ENCODE peak calls at places on chromosomes 16 and 17, in five cellular contexts. J is mesothelial cell of epicardium, A is islet precursor cell, C is heart left ventricle, W is fibroblast of pulmonary artery. M is an unnamed sample.
A peak's percentile ranks its signal among the peaks of the same experiment; 100 is the strongest.

GRCh38 chr17:29089601-29090044 is 46.7 kb downstream of the PIPOX start:
- DNase-seq in J (no peak), A (no peak), C (no peak), W (no peak), M (peak; percentile 82)

GRCh38 chr16:3295783-3296182 is 9.4 kb downstream of the TIGD7 start:
- DNase-seq in J (no peak), A (no peak), C (no peak), W (no peak), M (no peak)

GRCh38 chr17:78120537-78120936 is 8.0 kb downstream of the TMC6 start:
- DNase-seq in J (no peak), A (no peak), C (no peak), W (no peak), M (no peak)

GRCh38 chr17:61970030-61970429 is 42.2 kb upstream of the INTS2 start:
- DNase-seq in J (no peak), A (no peak), C (no peak), W (peak; percentile 7), M (no peak)

GRCh38 chr17:79979201-79979840 is 56.4 kb downstream of the TBC1D16 start:
- DNase-seq in J (no peak), A (peak; percentile 57), C (no peak), W (no peak), M (peak; percentile 56)

GRCh38 chr16:84976644-84977400 is 34.5 kb downstream of the ZDHHC7 start:
- DNase-seq in J (no peak), A (no peak), C (peak; percentile 59), W (peak; percentile 44), M (peak; percentile 83)

GRCh38 chr17:14745122-14745521 is 444.2 kb downstream of the HS3ST3B1 start:
- DNase-seq in J (no peak), A (peak; percentile 74), C (no peak), W (peak; percentile 83), M (no peak)

GRCh38 chr16:2048116-2048543 is 345 bp downstream of the TSC2 start:
- DNase-seq in J (no peak), A (no peak), C (no peak), W (peak; percentile 7), M (no peak)

GRCh38 chr16:75222271-75222783 is 3.5 kb downstream of the CTRB1 start:
- DNase-seq in J (no peak), A (no peak), C (no peak), W (no peak), M (no peak)

GRCh38 chr17:82892869-82893565 is 53.2 kb upstream of the ZNF750 start:
- DNase-seq in J (no peak), A (no peak), C (peak; percentile 63), W (no peak), M (no peak)

GRCh38 chr16:57258910-57259475 is 13.9 kb downstream of the ARL2BP start:
- DNase-seq in J (no peak), A (peak; percentile 51), C (no peak), W (no peak), M (peak; percentile 24)

GRCh38 chr17:41653421-41654133 is 29.2 kb upstream of the KRT17 start:
- DNase-seq in J (no peak), A (no peak), C (peak; percentile 13), W (no peak), M (no peak)

GRCh38 chr17:47789611-47790520 is 31.7 kb downstream of the OSBPL7 start:
- DNase-seq in J (peak; percentile 60), A (peak; percentile 89), C (peak; percentile 60), W (peak; percentile 54), M (no peak)

GRCh38 chr17:57524790-57525543 is 220.1 kb downstream of the CCDC182 start:
- DNase-seq in J (no peak), A (peak; percentile 41), C (no peak), W (no peak), M (no peak)

GRCh38 chr16:1054660-1055556 is 17.6 kb upstream of the SSTR5 start:
- DNase-seq in J (peak; percentile 76), A (peak; percentile 78), C (peak; percentile 55), W (peak; percentile 60), M (no peak)

GRCh38 chr17:57270801-57271245 is 14.5 kb downstream of the MSI2 start:
- DNase-seq in J (no peak), A (peak; percentile 55), C (no peak), W (no peak), M (no peak)

GRCh38 chr16:85568519-85568918 is 44.6 kb upstream of the GSE1 start:
- DNase-seq in J (no peak), A (no peak), C (no peak), W (no peak), M (no peak)

GRCh38 chr17:41689497-41690299 is 1.0 kb downstream of the EIF1 start:
- DNase-seq in J (no peak), A (peak; percentile 64), C (no peak), W (peak; percentile 79), M (no peak)

GRCh38 chr16:85398050-85398451 is 215.1 kb upstream of the GSE1 start:
- DNase-seq in J (no peak), A (no peak), C (no peak), W (no peak), M (peak; percentile 57)

GRCh38 chr17:63932008-63932561 is at the start of gene CD79B:
- DNase-seq in J (no peak), A (no peak), C (no peak), W (no peak), M (no peak)

GRCh38 chr17:28131592-28131991 is 89.1 kb downstream of the NLK start:
- DNase-seq in J (no peak), A (no peak), C (no peak), W (peak; percentile 57), M (no peak)

GRCh38 chr17:43020789-43021738 is 1.1 kb downstream of the VAT1 start:
- DNase-seq in J (peak; percentile 68), A (peak; percentile 95), C (peak; percentile 79), W (peak; percentile 76), M (peak; percentile 93)

GRCh38 chr17:38542286-38542685 is 63.5 kb downstream of the SRCIN1 start:
- DNase-seq in J (no peak), A (peak; percentile 52), C (no peak), W (no peak), M (no peak)

GRCh38 chr17:17809527-17810373 is 27.0 kb downstream of the SREBF1 start:
- DNase-seq in J (peak; percentile 78), A (peak; percentile 95), C (no peak), W (peak; percentile 53), M (peak; percentile 86)

GRCh38 chr16:73166394-73166971 is 118.6 kb upstream of the ZFHX3 start:
- DNase-seq in J (no peak), A (no peak), C (no peak), W (no peak), M (peak; percentile 66)

GRCh38 chr17:32998893-32999240 is 7.2 kb downstream of the SPACA3 start:
- DNase-seq in J (no peak), A (peak; percentile 90), C (no peak), W (peak; percentile 33), M (no peak)

GRCh38 chr17:47131761-47132160 is 57.3 kb downstream of the CDC27 start:
- DNase-seq in J (no peak), A (no peak), C (no peak), W (no peak), M (no peak)

GRCh38 chr17:17769869-17770361 is 66.9 kb downstream of the SREBF1 start:
- DNase-seq in J (no peak), A (no peak), C (no peak), W (no peak), M (no peak)

M was measured in sigmoid colon.